ENCODE peak calls at places on chromosomes 12 and 14, in six cellular contexts. One of them, this sample, is unnamed. For H3K4me1, the result is how much of the 10 kb centered on the place peaks cover.

GRCh38 chr14:38958589-38958988 is 144.4 kb downstream of the SEC23A start:
- DNase-seq in endodermal cell: no peak
- DNase-seq in prostate gland: no peak
- DNase-seq in breast epithelium: no peak
- DNase-seq in ovary: no peak
- DNase-seq in naive thymus-derived CD4-positive, alpha-beta T cell: no peak
- DNase-seq in this sample: no peak

GRCh38 chr12:67239061-67239460 is 30.1 kb upstream of the CAND1 start:
- DNase-seq in endodermal cell: no peak
- DNase-seq in prostate gland: no peak
- DNase-seq in breast epithelium: no peak
- DNase-seq in ovary: no peak
- DNase-seq in naive thymus-derived CD4-positive, alpha-beta T cell: no peak
- DNase-seq in this sample: no peak

GRCh38 chr14:69719501-69719951 is 47.4 kb upstream of the SRSF5 start:
- DNase-seq in endodermal cell: peak
- DNase-seq in prostate gland: peak
- DNase-seq in breast epithelium: no peak
- DNase-seq in ovary: peak
- DNase-seq in naive thymus-derived CD4-positive, alpha-beta T cell: no peak
- DNase-seq in this sample: no peak

GRCh38 chr12:92971869-92972524 is 42.9 kb upstream of the EEA1 start:
- DNase-seq in endodermal cell: no peak
- DNase-seq in prostate gland: no peak
- DNase-seq in breast epithelium: no peak
- DNase-seq in ovary: no peak
- DNase-seq in naive thymus-derived CD4-positive, alpha-beta T cell: no peak
- DNase-seq in this sample: no peak

GRCh38 chr12:49054524-49054923 is 6.1 kb downstream of the KMT2D start:
- DNase-seq in endodermal cell: no peak
- DNase-seq in prostate gland: no peak
- DNase-seq in breast epithelium: no peak
- DNase-seq in ovary: no peak
- DNase-seq in naive thymus-derived CD4-positive, alpha-beta T cell: no peak
- DNase-seq in this sample: no peak

GRCh38 chr12:49741882-49742620 is 694 bp downstream of the TMBIM6 start:
- DNase-seq in endodermal cell: peak
- DNase-seq in prostate gland: peak
- DNase-seq in breast epithelium: peak
- DNase-seq in ovary: peak
- DNase-seq in naive thymus-derived CD4-positive, alpha-beta T cell: peak
- DNase-seq in this sample: peak

GRCh38 chr14:103994535-103995184 is 52.3 kb upstream of the RD3L start:
- DNase-seq in endodermal cell: no peak
- DNase-seq in prostate gland: no peak
- DNase-seq in breast epithelium: no peak
- DNase-seq in ovary: no peak
- DNase-seq in naive thymus-derived CD4-positive, alpha-beta T cell: no peak
- DNase-seq in this sample: no peak

GRCh38 chr12:47636908-47637780 is 68.7 kb downstream of the RPAP3 start:
- DNase-seq in endodermal cell: peak
- DNase-seq in prostate gland: no peak
- DNase-seq in breast epithelium: no peak
- DNase-seq in ovary: no peak
- DNase-seq in naive thymus-derived CD4-positive, alpha-beta T cell: no peak
- DNase-seq in this sample: no peak

GRCh38 chr14:71013551-71014192 is 106.4 kb downstream of the PCNX1 start:
- DNase-seq in endodermal cell: no peak
- DNase-seq in prostate gland: no peak
- DNase-seq in breast epithelium: no peak
- DNase-seq in ovary: no peak
- DNase-seq in naive thymus-derived CD4-positive, alpha-beta T cell: no peak
- DNase-seq in this sample: no peak

GRCh38 chr14:58739674-58740073 is 101.9 kb downstream of the DACT1 start:
- DNase-seq in endodermal cell: no peak
- DNase-seq in prostate gland: no peak
- DNase-seq in breast epithelium: no peak
- DNase-seq in ovary: no peak
- DNase-seq in naive thymus-derived CD4-positive, alpha-beta T cell: no peak
- DNase-seq in this sample: no peak

GRCh38 chr12:93567174-93567573 is 5.3 kb upstream of the SOCS2 start:
- DNase-seq in endodermal cell: no peak
- DNase-seq in prostate gland: no peak
- DNase-seq in breast epithelium: no peak
- DNase-seq in ovary: no peak
- DNase-seq in naive thymus-derived CD4-positive, alpha-beta T cell: no peak
- DNase-seq in this sample: no peak

GRCh38 chr14:101228949-101229541 is 325.5 kb upstream of the RTL1 start:
- DNase-seq in endodermal cell: peak
- DNase-seq in prostate gland: no peak
- DNase-seq in breast epithelium: no peak
- DNase-seq in ovary: peak
- DNase-seq in naive thymus-derived CD4-positive, alpha-beta T cell: no peak
- DNase-seq in this sample: no peak
- H3K27ac ChIP-seq in endodermal cell: no peak
- H3K27ac ChIP-seq in prostate gland: no peak
- H3K27ac ChIP-seq in breast epithelium: no peak
- H3K27ac ChIP-seq in ovary: no peak
- H3K27ac ChIP-seq in naive thymus-derived CD4-positive, alpha-beta T cell: no peak
- H3K27ac ChIP-seq in this sample: no peak

DNA sequence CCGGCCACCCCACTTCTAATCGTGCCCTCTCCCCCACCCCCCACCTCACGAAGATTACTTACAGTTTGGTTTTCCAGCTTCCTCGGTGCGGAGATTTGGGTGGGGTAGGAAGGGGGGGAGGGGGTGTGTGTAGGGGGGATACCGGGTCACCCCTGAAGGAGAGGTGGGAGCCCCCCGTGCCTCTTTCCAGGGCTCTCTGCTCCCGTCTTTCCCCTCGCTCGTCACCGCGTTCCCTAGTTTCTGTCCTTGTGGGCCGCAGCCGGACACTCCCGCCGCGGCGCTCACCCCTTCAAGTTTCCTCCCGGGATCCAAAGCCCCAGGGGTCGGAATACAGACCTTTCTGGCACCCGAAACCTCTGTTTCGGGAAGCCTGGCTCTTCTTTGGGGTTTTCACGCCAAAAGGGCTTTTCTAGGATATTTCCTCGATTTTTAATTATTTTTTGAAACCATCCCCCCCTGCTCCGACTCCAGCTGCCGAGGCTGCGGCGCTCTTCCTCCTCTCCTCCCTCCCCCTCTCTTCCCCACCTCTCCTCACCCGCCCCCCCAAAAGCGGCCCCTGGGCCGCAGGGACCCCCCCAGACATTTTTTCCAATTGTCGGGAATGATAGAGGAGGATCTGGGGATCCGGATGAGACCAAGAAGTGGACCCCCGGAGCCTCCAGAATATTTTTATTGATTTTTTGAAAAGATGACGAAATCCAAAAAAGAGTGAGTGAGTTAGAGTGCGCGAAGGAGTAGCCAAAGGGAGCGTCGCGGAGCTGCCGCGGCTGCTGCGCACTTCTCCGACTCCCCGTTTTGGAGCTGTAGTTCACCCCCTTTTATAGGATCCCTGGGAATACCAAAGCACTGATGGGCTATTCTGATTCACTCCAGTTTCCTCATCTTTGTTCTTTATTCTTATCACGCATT is 1.7 kb downstream of the CCND2 start:
- DNase-seq in endodermal cell: no peak
- DNase-seq in prostate gland: no peak
- DNase-seq in breast epithelium: no peak
- DNase-seq in ovary: no peak
- DNase-seq in naive thymus-derived CD4-positive, alpha-beta T cell: no peak
- DNase-seq in this sample: no peak
- H3K4me1 ChIP-seq in endodermal cell: under half
- H3K4me1 ChIP-seq in prostate gland: under half
- H3K4me1 ChIP-seq in breast epithelium: under half
- H3K4me1 ChIP-seq in ovary: under half
- H3K4me1 ChIP-seq in naive thymus-derived CD4-positive, alpha-beta T cell: under half
- H3K4me1 ChIP-seq in this sample: half or more

DNA sequence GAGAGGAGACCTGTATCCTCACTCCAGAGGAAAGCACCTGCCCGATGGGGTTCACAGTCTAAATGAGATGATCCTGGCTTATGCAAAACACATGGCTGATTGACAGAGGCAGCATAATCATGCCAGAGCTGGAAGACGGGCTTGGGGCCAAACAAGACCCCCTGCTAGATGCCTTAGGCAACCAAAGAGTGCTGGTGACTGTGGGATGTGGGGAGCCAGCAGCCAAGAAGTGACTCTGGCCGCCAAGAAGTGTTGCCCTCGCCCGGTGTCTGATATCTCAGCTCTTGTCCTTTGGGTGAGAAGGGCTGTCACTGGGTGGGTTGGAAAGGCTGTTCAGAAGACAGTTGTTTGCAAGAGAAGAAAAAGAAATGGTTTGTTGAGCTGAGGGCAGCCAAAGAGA is 56.7 kb downstream of the PLEKHG3 start:
- DNase-seq in endodermal cell: no peak
- DNase-seq in prostate gland: no peak
- DNase-seq in breast epithelium: no peak
- DNase-seq in ovary: peak
- DNase-seq in naive thymus-derived CD4-positive, alpha-beta T cell: no peak
- DNase-seq in this sample: no peak
- H3K27ac ChIP-seq in endodermal cell: no peak
- H3K27ac ChIP-seq in prostate gland: no peak
- H3K27ac ChIP-seq in breast epithelium: no peak
- H3K27ac ChIP-seq in ovary: peak
- H3K27ac ChIP-seq in naive thymus-derived CD4-positive, alpha-beta T cell: no peak
- H3K27ac ChIP-seq in this sample: no peak

DNA sequence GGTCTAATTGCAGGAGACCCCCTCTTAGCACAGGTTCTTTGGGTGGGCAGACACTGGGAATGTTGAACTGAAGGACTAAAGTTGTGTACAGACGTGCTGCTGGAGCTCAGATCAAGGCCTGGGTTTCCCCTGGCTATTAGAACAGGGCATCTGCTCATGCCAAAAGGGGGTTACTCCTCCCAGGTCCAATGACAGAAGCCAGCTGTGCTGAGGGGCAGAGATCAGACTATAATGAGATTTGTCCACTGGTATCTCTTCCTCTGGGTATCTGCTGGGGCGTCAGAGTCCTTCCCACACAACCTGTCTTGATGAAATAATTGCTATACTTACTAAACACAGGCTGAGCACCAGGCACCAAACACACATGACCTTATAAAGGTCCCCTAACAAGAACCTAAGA is 42.6 kb downstream of the LTBP2 start:
- DNase-seq in endodermal cell: no peak
- DNase-seq in prostate gland: no peak
- DNase-seq in breast epithelium: no peak
- DNase-seq in ovary: peak
- DNase-seq in naive thymus-derived CD4-positive, alpha-beta T cell: no peak
- DNase-seq in this sample: no peak
- H3K4me1 ChIP-seq in endodermal cell: under half
- H3K4me1 ChIP-seq in prostate gland: under half
- H3K4me1 ChIP-seq in breast epithelium: under half
- H3K4me1 ChIP-seq in ovary: under half
- H3K4me1 ChIP-seq in naive thymus-derived CD4-positive, alpha-beta T cell: under half
- H3K4me1 ChIP-seq in this sample: under half

This sample was measured in effector memory CD4-positive, alpha-beta T cell.